ENCODE peak calls at places on chromosomes 3 and 15, in six cellular contexts. F is esophagus squamous epithelium, P is ovary, J is ascending aorta, T is fibroblast of lung, G is brain microvascular endothelial cell. Q is an unnamed sample. For H3K27me3, the result is how much of the 10 kb centered on the place peaks cover.

GRCh38 chr15:38002883-38003477 is 68.5 kb downstream of the TMCO5A start:
- DNase-seq in F (no peak), P (no peak), J (peak), T (peak), G (peak), Q (no peak)

GRCh38 chr3:58051196-58051595 is 43.0 kb downstream of the FLNB start:
- DNase-seq in F (no peak), P (peak), J (no peak), T (peak), G (peak), Q (no peak)

GRCh38 chr3:15458212-15458780 is 30.9 kb downstream of the EAF1 start:
- DNase-seq in F (no peak), P (no peak), J (peak), T (no peak), G (no peak), Q (no peak)

GRCh38 chr3:133531981-133532380 is 41.5 kb upstream of the CDV3 start:
- DNase-seq in F (no peak), P (no peak), J (no peak), T (peak), G (peak), Q (no peak)

GRCh38 chr3:197031315-197032285 is 2.0 kb upstream of the MELTF start:
- DNase-seq in F (no peak), P (peak), J (peak), T (peak), G (peak), Q (peak)

GRCh38 chr3:120763601-120764000 is 21.1 kb downstream of the GTF2E1 start:
- DNase-seq in F (no peak), P (no peak), J (no peak), T (no peak), G (no peak), Q (no peak)

GRCh38 chr15:85955501-85956391 is 123.9 kb upstream of the AGBL1 start:
- DNase-seq in F (no peak), P (no peak), J (no peak), T (peak), G (no peak), Q (no peak)

GRCh38 chr3:9649791-9650521 is 651 bp downstream of the MTMR14 start:
- DNase-seq in F (no peak), P (no peak), J (peak), T (no peak), G (no peak), Q (no peak)

GRCh38 chr15:85837011-85837433 is 42.3 kb upstream of the KLHL25 start:
- DNase-seq in F (no peak), P (no peak), J (no peak), T (no peak), G (no peak), Q (no peak)

GRCh38 chr15:62952969-62953368 is 89.6 kb upstream of the TPM1 start:
- DNase-seq in F (no peak), P (no peak), J (peak), T (no peak), G (no peak), Q (no peak)

GRCh38 chr3:111763968-111764367 is 95.1 kb upstream of the PHLDB2 start:
- DNase-seq in F (no peak), P (no peak), J (no peak), T (peak), G (no peak), Q (no peak)

GRCh38 chr3:52606373-52607085 is 70.1 kb downstream of the UQCC5 start:
- DNase-seq in F (no peak), P (no peak), J (no peak), T (peak), G (peak), Q (no peak)

GRCh38 chr15:69099976-69100375 is 60.5 kb upstream of the GLCE start:
- DNase-seq in F (no peak), P (no peak), J (no peak), T (no peak), G (no peak), Q (no peak)

GRCh38 chr3:189038773-189039720 is 132.7 kb upstream of the TPRG1 start:
- DNase-seq in F (no peak), P (no peak), J (no peak), T (no peak), G (no peak), Q (no peak)

GRCh38 chr3:153658151-153658550 is 463.0 kb upstream of the ARHGEF26 start:
- DNase-seq in F (no peak), P (no peak), J (no peak), T (no peak), G (no peak), Q (no peak)

GRCh38 chr3:121481116-121481895 is 64.5 kb downstream of the POLQ start:
- DNase-seq in F (no peak), P (peak), J (no peak), T (peak), G (no peak), Q (no peak)

GRCh38 chr3:71784201-71784913 is 591 bp downstream of the PROK2 start:
- DNase-seq in F (no peak), P (no peak), J (no peak), T (no peak), G (no peak), Q (no peak)

GRCh38 chr15:88509321-88509720 is 37.2 kb downstream of the DET1 start:
- DNase-seq in F (no peak), P (no peak), J (no peak), T (no peak), G (no peak), Q (no peak)

GRCh38 chr3:123068227-123069020 is 1.6 kb downstream of the PDIA5 start:
- DNase-seq in F (no peak), P (no peak), J (peak), T (no peak), G (no peak), Q (no peak)

GRCh38 chr3:59381282-59381681 is 331.5 kb upstream of the CFAP20DC start:
- DNase-seq in F (no peak), P (no peak), J (no peak), T (no peak), G (no peak), Q (no peak)
- TF ChIP-seq CTCF in F (no peak), P (no peak), J (no peak), T (no peak), G (no peak), Q (no peak)

GRCh38 chr3:130491431-130491830 is 25.5 kb upstream of the COL6A6 start:
- DNase-seq in F (no peak), P (no peak), J (no peak), T (peak), G (no peak), Q (no peak)
- H3K27me3 ChIP-seq in F (under half), P (under half), J (under half), T (under half), G (under half), Q (under half)

GRCh38 chr3:177744873-177745646 is 547.8 kb upstream of the TBL1XR1 start:
- DNase-seq in F (no peak), P (no peak), J (no peak), T (peak), G (peak), Q (no peak)
- H3K27ac ChIP-seq in F (no peak), P (no peak), J (no peak), T (no peak), G (peak), Q (no peak)

GRCh38 chr3:194455481-194455880 is 31.3 kb downstream of the ATP13A3 start:
- DNase-seq in F (no peak), P (no peak), J (no peak), T (no peak), G (no peak), Q (no peak)

GRCh38 chr3:194462936-194463335 is 23.9 kb downstream of the ATP13A3 start:
- DNase-seq in F (no peak), P (no peak), J (no peak), T (peak), G (no peak), Q (no peak)

DNA sequence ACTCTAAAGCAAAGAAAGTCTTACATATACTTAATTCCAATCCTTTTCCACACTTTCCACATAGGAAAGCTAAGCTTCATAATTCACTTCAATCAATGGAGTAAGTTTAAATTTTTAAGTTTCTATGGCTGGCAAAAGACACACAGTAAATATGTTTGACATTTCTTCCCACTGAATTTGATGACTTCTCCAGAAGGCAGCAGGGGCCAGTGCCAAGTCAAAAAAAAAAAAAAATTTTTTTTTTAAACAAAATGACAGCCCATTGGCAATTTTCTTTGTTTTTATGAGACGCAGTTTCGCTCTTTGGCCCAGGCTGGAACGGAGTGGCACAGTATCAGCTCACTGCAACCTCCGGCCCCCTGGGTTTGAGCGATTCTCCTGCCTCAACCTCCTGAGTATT is 28.7 kb downstream of the ATP13A3 start:
- DNase-seq in F (no peak), P (no peak), J (no peak), T (no peak), G (no peak), Q (no peak)
- TF ChIP-seq CTCF in F (no peak), P (no peak), J (no peak), T (no peak), G (no peak), Q (no peak)

GRCh38 chr15:40846846-40847224 is 3.0 kb downstream of the SPINT1 start:
- DNase-seq in F (no peak), P (no peak), J (no peak), T (no peak), G (no peak), Q (no peak)
- H3K27me3 ChIP-seq in F (under half), P (under half), J (under half), T (under half), G (under half), Q (under half)

GRCh38 chr15:40151991-40152390 is 8.9 kb upstream of the BUB1B start:
- DNase-seq in F (no peak), P (no peak), J (no peak), T (no peak), G (no peak), Q (no peak)

GRCh38 chr15:40151499-40151898 is 9.4 kb upstream of the BUB1B start:
- DNase-seq in F (no peak), P (no peak), J (no peak), T (no peak), G (no peak), Q (no peak)

GRCh38 chr15:40160021-40160420 is 848 bp upstream of the BUB1B start:
- DNase-seq in F (no peak), P (no peak), J (no peak), T (no peak), G (no peak), Q (no peak)

GRCh38 chr15:40157748-40158447 is 3.0 kb upstream of the BUB1B start:
- DNase-seq in F (no peak), P (no peak), J (no peak), T (no peak), G (no peak), Q (no peak)

GRCh38 chr15:40155270-40155910 is 5.5 kb upstream of the BUB1B start:
- DNase-seq in F (no peak), P (no peak), J (no peak), T (no peak), G (no peak), Q (peak)
- H3K27ac ChIP-seq in F (no peak), P (no peak), J (no peak), T (no peak), G (no peak), Q (no peak)

GRCh38 chr3:44185396-44185915 is 56.2 kb upstream of the TOPAZ1 start:
- DNase-seq in F (no peak), P (no peak), J (no peak), T (no peak), G (no peak), Q (no peak)

GRCh38 chr3:44186712-44187111 is 55.0 kb upstream of the TOPAZ1 start:
- DNase-seq in F (no peak), P (no peak), J (no peak), T (no peak), G (no peak), Q (no peak)

GRCh38 chr3:44186111-44186672 is 55.5 kb upstream of the TOPAZ1 start:
- DNase-seq in F (no peak), P (no peak), J (no peak), T (no peak), G (no peak), Q (no peak)

GRCh38 chr3:44179251-44179650 is 62.4 kb upstream of the TOPAZ1 start:
- DNase-seq in F (no peak), P (no peak), J (no peak), T (no peak), G (no peak), Q (no peak)

DNA sequence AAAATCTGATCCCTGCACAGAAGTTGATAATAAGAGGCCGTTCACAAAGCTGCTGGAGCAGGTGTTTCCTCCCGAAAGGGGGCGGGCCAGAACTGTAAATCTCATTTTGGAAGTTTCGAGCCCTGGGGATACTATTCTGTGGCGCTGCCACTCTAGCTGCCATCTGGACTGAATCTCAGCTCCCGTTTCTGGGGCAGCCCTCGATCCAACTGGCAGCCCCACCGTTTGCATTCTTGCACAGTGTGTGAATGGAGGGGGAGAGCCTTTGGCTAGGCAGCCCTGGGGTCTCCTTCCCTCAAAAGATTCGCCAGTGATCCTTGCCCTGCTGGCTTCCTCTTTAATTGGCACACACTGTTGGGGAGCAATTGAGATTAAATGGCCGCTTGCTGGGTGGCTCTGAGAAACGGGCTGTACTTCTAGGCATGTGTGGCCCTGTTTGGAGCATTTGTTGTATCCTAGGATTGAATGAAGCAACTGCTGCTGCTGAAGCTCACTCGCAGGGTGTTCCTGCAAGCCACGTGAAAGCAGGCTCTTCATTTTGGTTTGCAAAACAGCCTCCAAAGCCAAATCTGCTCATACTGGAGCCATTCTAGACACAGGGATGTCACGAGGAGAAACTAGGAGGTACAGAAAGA is 57.2 kb upstream of the TOPAZ1 start:
- DNase-seq in F (no peak), P (no peak), J (no peak), T (no peak), G (no peak), Q (no peak)
- TF ChIP-seq CTCF in F (no peak), P (no peak), J (no peak), T (no peak), G (no peak), Q (no peak)

GRCh38 chr15:60592386-60593339 is 113.7 kb upstream of the ICE2 start:
- DNase-seq in F (peak), P (peak), J (peak), T (peak), G (peak), Q (no peak)
- H3K27me3 ChIP-seq in F (under half), P (under half), J (under half), T (under half), G (under half), Q (under half)

Q was measured in vagina.